ENCODE peak calls at places on chromosomes 1 and 21, in four cellular contexts. J, S, U and M are unnamed samples.
A peak's percentile ranks its signal among the peaks of the same experiment; 100 is the strongest.

GRCh38 chr1:236612349-236612748 is 8.0 kb upstream of the HEATR1 start:
- DNase-seq in U (no peak), S (no peak), J (no peak), M (no peak)

GRCh38 chr1:9652379-9653194 is 1.1 kb downstream of the PIK3CD start:
- DNase-seq in S (no peak), J (peak; percentile 76), U (peak; percentile 30), M (no peak)

GRCh38 chr1:158035976-158036583 is 42.6 kb downstream of the KIRREL1 start:
- DNase-seq in J (no peak), U (peak; percentile 36), S (no peak), M (peak; percentile 61)

GRCh38 chr21:28641731-28642130 is 350.9 kb downstream of the LTN1 start:
- DNase-seq in J (no peak), U (no peak), S (no peak), M (no peak)

GRCh38 chr1:26852701-26853100 is 10.2 kb upstream of the SFN start:
- DNase-seq in J (no peak), S (no peak), U (no peak), M (no peak)

GRCh38 chr1:59978026-59978425 is 51.5 kb upstream of the CYP2J2 start:
- DNase-seq in J (no peak), S (no peak), U (no peak), M (no peak)

GRCh38 chr21:39071623-39072214 is 111.5 kb downstream of the PSMG1 start:
- DNase-seq in J (no peak), U (no peak), S (no peak), M (no peak)

GRCh38 chr21:44293551-44294231 is 6.2 kb upstream of the PFKL start:
- DNase-seq in S (no peak), J (no peak), U (no peak), M (no peak)

GRCh38 chr1:83905315-83905907 is 93.5 kb downstream of the TTLL7 start:
- DNase-seq in S (no peak), U (no peak), J (no peak), M (peak; percentile 43)

GRCh38 chr1:60697204-60697994 is 385.0 kb upstream of the NFIA start:
- DNase-seq in J (no peak), U (no peak), S (no peak), M (no peak)

GRCh38 chr1:156901966-156902922 is 8.7 kb downstream of the PEAR1 start:
- DNase-seq in U (no peak), J (no peak), S (no peak), M (no peak)

GRCh38 chr1:229094476-229095311 is 176.2 kb upstream of the RAB4A start:
- DNase-seq in J (no peak), S (peak; percentile 89), U (no peak), M (peak; percentile 4)

GRCh38 chr1:240308061-240308460 is 216.4 kb downstream of the FMN2 start:
- DNase-seq in J (no peak), U (no peak), S (no peak), M (no peak)

GRCh38 chr1:76770979-76771378 is 96.3 kb upstream of the ST6GALNAC5 start:
- DNase-seq in U (no peak), J (no peak), S (no peak), M (no peak)

GRCh38 chr1:25724986-25725385 is 75.0 kb upstream of the SELENON start:
- DNase-seq in S (no peak), J (no peak), U (no peak), M (no peak)

GRCh38 chr1:201605385-201605747 is 66.4 kb downstream of the NAV1 start:
- DNase-seq in J (no peak), U (no peak), S (no peak), M (peak; percentile 65)

GRCh38 chr1:231460614-231461013 is 38.5 kb upstream of the EGLN1 start:
- DNase-seq in J (no peak), U (no peak), S (peak; percentile 60), M (no peak)

GRCh38 chr1:177873238-177873637 is 96.6 kb downstream of the SEC16B start:
- DNase-seq in S (peak; percentile 87), U (no peak), J (no peak), M (no peak)